ENCODE peak calls at places on chromosomes 2 and 18, in five cellular contexts. U, A, Q, E and P are unnamed samples.

GRCh38 chr2:80515961-80516360 is 211.4 kb upstream of the LRRTM1 start:
- DNase-seq in U (no peak), A (no peak), Q (no peak), E (no peak), P (no peak)

GRCh38 chr2:119809329-119810038 is 49.8 kb downstream of the PTPN4 start:
- DNase-seq in U (no peak), A (no peak), Q (peak), E (peak), P (no peak)

GRCh38 chr2:205712508-205712907 is 30.2 kb downstream of the NRP2 start:
- DNase-seq in U (no peak), A (no peak), Q (no peak), E (no peak), P (no peak)

GRCh38 chr2:56263876-56264275 is 80.1 kb downstream of the CCDC85A start:
- DNase-seq in U (no peak), A (no peak), Q (no peak), E (no peak), P (no peak)

GRCh38 chr18:62828852-62829251 is 113.5 kb downstream of the PHLPP1 start:
- DNase-seq in U (no peak), A (no peak), Q (no peak), E (no peak), P (no peak)

GRCh38 chr2:16313235-16313980 is 352.2 kb downstream of the CYRIA start:
- DNase-seq in U (no peak), A (no peak), Q (no peak), E (no peak), P (no peak)

GRCh38 chr2:3242747-3243369 is 134.8 kb downstream of the EIPR1 start:
- DNase-seq in U (peak), A (no peak), Q (no peak), E (peak), P (no peak)

GRCh38 chr18:62778976-62779869 is 63.9 kb downstream of the PHLPP1 start:
- DNase-seq in U (no peak), A (no peak), Q (no peak), E (no peak), P (no peak)

GRCh38 chr18:28357785-28358401 is 181.0 kb upstream of the CDH2 start:
- DNase-seq in U (no peak), A (no peak), Q (no peak), E (no peak), P (no peak)

GRCh38 chr18:79875531-79875919 is 75.9 kb downstream of the SLC66A2 start:
- DNase-seq in U (no peak), A (peak), Q (no peak), E (no peak), P (no peak)

GRCh38 chr18:74509856-74510769 is 13.9 kb downstream of the CNDP2 start:
- DNase-seq in U (no peak), A (peak), Q (no peak), E (no peak), P (no peak)

GRCh38 chr2:203758841-203759691 is 52.6 kb downstream of the CD28 start:
- DNase-seq in U (no peak), A (no peak), Q (no peak), E (no peak), P (no peak)

GRCh38 chr2:227398684-227399398 is 11.1 kb upstream of the SCYGR1 start:
- DNase-seq in U (no peak), A (no peak), Q (no peak), E (no peak), P (no peak)

GRCh38 chr2:128589681-128590080 is 271.0 kb upstream of the HS6ST1 start:
- DNase-seq in U (no peak), A (no peak), Q (no peak), E (no peak), P (no peak)

GRCh38 chr2:197506658-197507057 is 6.5 kb downstream of the HSPE1 start:
- DNase-seq in U (no peak), A (no peak), Q (no peak), E (no peak), P (no peak)

GRCh38 chr2:222239091-222239490 is 59.7 kb downstream of the PAX3 start:
- DNase-seq in U (no peak), A (no peak), Q (no peak), E (no peak), P (no peak)

GRCh38 chr2:183579686-183580085 is 455.4 kb downstream of the NUP35 start:
- DNase-seq in U (no peak), A (no peak), Q (no peak), E (no peak), P (no peak)

GRCh38 chr2:215280326-215280725 is 31.5 kb upstream of the ATIC start:
- DNase-seq in U (no peak), A (peak), Q (no peak), E (no peak), P (no peak)

GRCh38 chr18:65788373-65788772 is 37.6 kb downstream of the CDH7 start:
- DNase-seq in U (no peak), A (no peak), Q (no peak), E (peak), P (no peak)

GRCh38 chr2:2765176-2765800 is 434.2 kb upstream of the MYT1L start:
- DNase-seq in U (no peak), A (peak), Q (no peak), E (no peak), P (no peak)

GRCh38 chr18:21980744-21981143 is 188.6 kb upstream of the GATA6 start:
- DNase-seq in U (no peak), A (no peak), Q (no peak), E (no peak), P (no peak)

GRCh38 chr18:12408247-12408869 is 629 bp downstream of the PRELID3A start:
- DNase-seq in U (no peak), A (no peak), Q (peak), E (no peak), P (no peak)

DNA sequence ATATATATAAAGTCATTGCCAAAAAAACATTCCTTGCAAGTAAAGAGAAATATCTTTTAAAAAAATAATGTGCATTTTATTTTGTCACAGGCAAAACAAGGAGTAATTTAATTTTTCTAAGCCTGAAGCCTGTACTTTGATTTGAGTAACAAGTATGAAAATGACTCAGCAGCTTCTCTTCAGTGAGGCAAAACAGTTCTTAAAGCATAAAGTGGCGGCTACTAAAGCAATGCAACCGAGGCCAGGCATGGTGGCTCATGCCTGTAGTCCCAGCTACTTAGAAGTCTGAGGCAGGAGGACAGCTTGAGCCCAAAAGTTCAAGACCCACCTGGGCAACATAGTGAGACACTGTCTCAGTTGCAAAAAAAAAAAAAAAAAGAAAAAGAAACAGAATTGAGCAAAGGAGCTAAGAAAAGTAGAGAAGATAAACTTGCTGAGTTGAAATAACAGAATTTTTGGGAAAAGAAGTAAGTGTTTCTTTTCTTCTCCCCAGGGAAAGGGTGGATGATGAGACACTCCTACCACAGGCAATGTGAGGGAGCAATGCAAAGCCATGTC is 29.6 kb downstream of the DOK1 start:
- DNase-seq in U (no peak), A (no peak), Q (no peak), E (no peak), P (no peak)
- H3K27ac ChIP-seq in U (no peak), A (no peak), Q (no peak), E (no peak), P (no peak)

GRCh38 chr2:173544621-173545363 is 190.1 kb downstream of the CDCA7 start:
- DNase-seq in U (no peak), A (no peak), Q (no peak), E (peak), P (no peak)

GRCh38 chr2:173550143-173550542 is 195.5 kb downstream of the CDCA7 start:
- DNase-seq in U (no peak), A (no peak), Q (no peak), E (no peak), P (no peak)

GRCh38 chr2:173547493-173547892 is 192.8 kb downstream of the CDCA7 start:
- DNase-seq in U (no peak), A (no peak), Q (no peak), E (no peak), P (no peak)

DNA sequence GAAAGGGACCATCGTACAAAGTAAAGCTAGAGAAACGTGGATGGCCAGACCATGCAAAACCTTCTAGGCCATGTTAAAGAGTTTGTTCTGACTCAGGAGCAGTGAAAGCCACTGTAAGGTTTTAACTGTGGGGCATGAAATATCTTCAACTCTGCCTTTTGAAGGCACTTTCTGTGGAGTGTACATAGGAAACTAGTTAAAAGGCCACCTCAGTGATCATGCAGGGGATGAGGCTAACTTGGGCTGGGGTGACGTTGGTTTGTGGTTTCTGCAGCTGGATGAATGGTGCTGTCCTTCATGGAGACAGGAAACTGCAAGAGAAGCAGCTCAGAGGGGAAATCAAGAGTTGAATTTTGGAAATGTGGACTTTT is 190.7 kb downstream of the CDCA7 start:
- DNase-seq in U (no peak), A (no peak), Q (no peak), E (peak), P (no peak)
- H3K27ac ChIP-seq in U (no peak), A (no peak), Q (no peak), E (no peak), P (no peak)

DNA sequence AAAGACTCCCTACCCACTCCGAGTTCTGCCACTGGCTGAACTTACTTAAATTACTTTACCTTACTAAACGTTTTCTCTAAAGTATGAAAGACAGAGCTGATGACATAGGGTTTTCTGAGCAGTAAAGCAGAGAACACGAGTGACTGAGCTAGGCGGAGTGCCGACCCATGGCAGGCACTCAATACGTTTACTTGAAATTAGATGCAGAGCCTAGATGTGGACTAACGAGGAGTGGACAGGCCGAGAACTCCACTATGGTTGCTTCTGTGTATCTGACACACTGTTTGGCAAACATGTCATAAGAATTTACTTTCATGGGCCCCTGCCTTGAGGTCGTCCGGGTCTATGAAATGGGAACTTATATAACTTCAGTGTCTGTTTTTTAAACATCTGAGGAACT is 471.0 kb downstream of the STK39 start:
- DNase-seq in U (no peak), A (no peak), Q (no peak), E (no peak), P (no peak)
- H3K27ac ChIP-seq in U (no peak), A (no peak), Q (no peak), E (no peak), P (no peak)

GRCh38 chr2:23620841-23621341 is 235.9 kb downstream of the KLHL29 start:
- DNase-seq in U (no peak), A (peak), Q (peak), E (no peak), P (no peak)
- H3K27ac ChIP-seq in U (no peak), A (no peak), Q (no peak), E (no peak), P (no peak)

DNA sequence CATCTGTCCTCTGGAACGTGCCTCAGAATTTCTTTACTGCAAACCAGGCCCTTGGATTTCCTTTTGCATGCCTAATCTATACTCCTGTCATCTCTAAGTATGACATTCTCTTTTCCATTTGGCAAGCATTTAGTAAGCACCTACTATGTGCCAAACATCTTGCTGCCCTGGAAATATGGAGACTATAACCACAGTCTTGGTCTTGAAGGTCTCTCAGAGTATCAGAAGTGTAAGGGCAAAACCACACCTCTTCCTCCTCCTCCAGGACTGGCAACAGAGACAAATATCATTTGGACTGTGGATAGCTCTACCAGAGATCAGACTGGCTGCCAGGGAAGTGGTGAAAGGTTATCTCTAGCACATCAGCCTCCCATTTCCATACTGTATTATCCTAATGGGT is 11.4 kb downstream of the DOCK10 start:
- DNase-seq in U (no peak), A (no peak), Q (no peak), E (no peak), P (no peak)
- H3K27ac ChIP-seq in U (no peak), A (no peak), Q (no peak), E (no peak), P (no peak)

DNA sequence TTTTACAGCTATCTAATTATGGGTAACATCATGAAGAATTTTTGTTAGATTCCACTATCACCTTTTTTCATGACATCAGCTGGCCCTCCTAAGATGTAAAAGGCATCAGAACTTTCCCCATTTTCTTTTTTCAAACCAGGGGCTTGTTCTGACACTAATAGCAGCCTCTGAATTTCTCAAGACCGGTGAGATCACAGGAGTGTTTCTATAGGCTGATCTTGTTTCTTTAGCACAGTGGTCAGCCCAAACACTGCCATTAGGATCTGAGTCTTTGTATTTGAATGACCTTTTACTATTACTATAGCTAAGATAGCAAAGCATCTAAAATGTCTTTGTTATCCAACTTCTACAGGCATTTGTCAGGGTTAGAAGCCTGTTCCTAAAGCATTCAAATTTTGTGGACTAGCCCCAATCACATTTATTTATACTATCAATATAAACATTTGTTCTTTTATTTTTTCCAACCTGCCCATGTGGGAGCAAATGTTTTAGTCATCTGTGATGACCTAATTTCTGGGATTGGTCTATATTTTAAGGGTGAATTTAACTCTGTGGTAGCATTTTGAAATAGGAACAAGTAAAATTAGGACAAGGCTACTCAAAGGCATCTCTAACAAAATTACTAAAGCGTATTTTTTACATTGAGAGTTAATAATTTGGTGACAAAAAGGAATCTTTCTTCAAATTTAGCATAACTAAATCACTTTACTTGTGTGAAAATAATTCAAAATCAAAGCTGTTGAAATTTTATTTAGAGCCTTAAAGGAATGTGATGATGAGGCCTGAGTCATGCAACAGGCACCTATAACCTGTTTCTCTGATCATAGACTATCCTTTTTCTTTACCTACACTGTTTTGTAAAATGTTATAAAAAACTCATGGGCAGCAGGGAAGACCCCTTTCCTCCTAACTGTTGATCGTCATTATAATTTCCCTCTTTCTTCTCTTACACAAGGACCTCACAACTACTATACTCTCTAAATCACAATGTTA is 39.3 kb downstream of the ZAP70 start:
- DNase-seq in U (no peak), A (no peak), Q (no peak), E (no peak), P (no peak)
- H3K27ac ChIP-seq in U (no peak), A (no peak), Q (no peak), E (no peak), P (no peak)

DNA sequence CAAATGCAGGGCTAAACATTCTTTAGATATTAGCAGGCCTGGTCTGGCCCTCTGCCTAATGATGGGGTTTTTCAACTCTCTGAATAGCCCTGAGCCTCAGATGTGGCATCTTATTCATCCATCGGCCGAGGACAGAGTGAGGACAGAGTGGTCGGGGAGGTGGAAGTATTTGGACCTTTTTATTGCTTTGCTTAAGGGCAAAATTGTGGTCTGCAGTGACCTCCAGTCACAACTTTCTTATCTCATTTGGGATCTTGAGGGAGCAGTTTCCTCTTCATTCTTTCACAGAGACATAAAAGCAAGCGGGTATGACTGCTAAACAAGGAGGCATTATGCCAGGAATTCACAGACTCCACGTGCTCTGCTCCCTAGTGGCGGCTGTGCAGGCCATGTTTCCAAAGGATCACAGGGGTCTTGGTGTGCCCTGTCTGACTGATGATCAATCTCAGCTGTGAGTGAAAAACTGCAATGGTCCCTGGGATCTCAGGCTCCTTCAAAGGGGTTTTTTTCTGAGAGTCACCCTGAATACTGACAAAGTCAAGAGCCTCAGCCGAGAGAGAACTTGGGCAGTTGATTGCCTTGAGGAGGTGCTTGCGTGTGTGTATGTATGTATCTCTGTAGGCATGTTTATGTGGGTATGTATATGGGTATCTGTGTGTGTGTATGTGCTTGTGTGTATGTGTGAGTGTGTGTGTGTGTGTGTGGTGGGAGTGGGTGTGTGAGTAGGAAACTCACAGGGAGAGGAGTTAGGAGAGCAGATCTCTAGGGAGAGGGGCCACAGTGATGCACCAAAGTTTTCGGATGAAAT is 47.6 kb downstream of the RAPGEF4 start:
- DNase-seq in U (no peak), A (no peak), Q (no peak), E (peak), P (no peak)
- H3K27ac ChIP-seq in U (no peak), A (no peak), Q (no peak), E (no peak), P (no peak)

DNA sequence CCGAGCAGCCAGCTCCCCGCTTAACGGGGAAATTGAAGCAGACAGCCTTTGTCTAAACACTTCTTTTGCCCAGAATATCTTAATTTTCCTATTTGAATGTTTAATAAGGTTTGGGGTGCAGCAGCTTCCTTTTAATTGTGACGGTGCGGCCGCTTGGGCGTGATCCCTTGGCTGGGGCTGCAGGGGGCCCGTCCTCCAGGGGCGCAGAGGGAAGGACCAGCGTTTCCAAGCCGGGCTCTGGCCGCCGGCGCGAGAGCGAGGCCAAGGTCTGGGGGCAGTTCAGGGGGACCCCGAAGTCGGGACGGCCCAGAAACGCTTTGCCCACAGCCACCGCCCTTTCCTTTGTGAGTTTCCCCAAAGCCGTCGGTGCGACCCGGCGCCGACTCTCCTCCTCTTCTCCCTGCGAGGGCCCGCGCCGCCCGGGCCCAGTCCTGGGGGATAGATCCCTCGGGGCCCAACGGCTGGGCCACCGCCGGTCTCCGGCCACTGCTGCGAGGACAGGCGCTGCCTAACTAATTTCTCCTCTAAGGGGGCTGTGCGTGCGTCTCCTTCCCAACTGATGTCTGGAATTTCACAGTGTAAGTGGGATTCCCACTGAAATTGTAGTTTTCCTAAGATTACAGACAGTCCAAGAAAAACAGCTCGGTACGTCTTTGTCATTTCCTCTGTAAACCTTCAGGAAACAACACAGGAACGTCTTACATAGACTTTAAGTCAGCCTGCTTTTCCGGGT is 139.7 kb upstream of the SIX3 start:
- DNase-seq in U (no peak), A (no peak), Q (no peak), E (no peak), P (no peak)
- H3K27ac ChIP-seq in U (no peak), A (no peak), Q (no peak), E (no peak), P (no peak)